ENCODE peak calls at places on chromosomes 3 and 15, in four cellular contexts. One of them, this sample, is unnamed.
A peak's percentile ranks its signal among the peaks of the same experiment; 100 is the strongest.

GRCh38 chr15:59539799-59540198 is 71.8 kb upstream of the GCNT3 start:
- DNase-seq in Daoy: peak; percentile 28
- DNase-seq in MM.1S: no peak
- DNase-seq in AG04449: no peak
- DNase-seq in this sample: no peak

GRCh38 chr15:36371509-36371908 is 207.9 kb upstream of the CDIN1 start:
- DNase-seq in MM.1S: no peak
- DNase-seq in AG04449: no peak
- DNase-seq in Daoy: no peak
- DNase-seq in this sample: peak; percentile 37

GRCh38 chr15:25185156-25185710 is 230.4 kb downstream of the SNRPN start:
- DNase-seq in Daoy: no peak
- DNase-seq in AG04449: no peak
- DNase-seq in MM.1S: no peak
- DNase-seq in this sample: no peak

GRCh38 chr3:50161320-50161719 is 6.2 kb downstream of the SEMA3F start:
- DNase-seq in Daoy: no peak
- DNase-seq in MM.1S: no peak
- DNase-seq in AG04449: no peak
- DNase-seq in this sample: no peak

GRCh38 chr3:53196575-53197407 is 35.8 kb downstream of the PRKCD start:
- DNase-seq in Daoy: peak; percentile 45
- DNase-seq in MM.1S: peak; percentile 93
- DNase-seq in AG04449: no peak
- DNase-seq in this sample: peak; percentile 23

GRCh38 chr15:99504823-99505551 is 60.8 kb upstream of the MEF2A start:
- DNase-seq in Daoy: peak; percentile 40
- DNase-seq in MM.1S: no peak
- DNase-seq in AG04449: no peak
- DNase-seq in this sample: no peak

GRCh38 chr3:155778441-155778840 is 27.6 kb downstream of the C3orf33 start:
- DNase-seq in MM.1S: no peak
- DNase-seq in Daoy: no peak
- DNase-seq in AG04449: no peak
- DNase-seq in this sample: no peak

GRCh38 chr15:45429974-45430792 is 51.8 kb upstream of the GATM start:
- DNase-seq in MM.1S: peak; percentile 70
- DNase-seq in Daoy: peak; percentile 71
- DNase-seq in AG04449: no peak
- DNase-seq in this sample: peak; percentile 53

GRCh38 chr3:182382112-182382857 is 411.0 kb upstream of the ATP11B start:
- DNase-seq in AG04449: no peak
- DNase-seq in MM.1S: peak; percentile 92
- DNase-seq in Daoy: no peak
- DNase-seq in this sample: no peak

GRCh38 chr3:173893066-173893465 is 495.5 kb downstream of the NLGN1 start:
- DNase-seq in MM.1S: no peak
- DNase-seq in Daoy: peak; percentile 85
- DNase-seq in AG04449: no peak
- DNase-seq in this sample: peak; percentile 87

GRCh38 chr3:71392277-71392676 is 191.3 kb downstream of the FOXP1 start:
- DNase-seq in AG04449: no peak
- DNase-seq in MM.1S: peak; percentile 78
- DNase-seq in Daoy: no peak
- DNase-seq in this sample: no peak

GRCh38 chr15:97989330-97989729 is 28.8 kb downstream of the ARRDC4 start:
- DNase-seq in AG04449: no peak
- DNase-seq in Daoy: no peak
- DNase-seq in MM.1S: no peak
- DNase-seq in this sample: no peak

GRCh38 chr3:62559831-62560445 is 186.6 kb upstream of the FEZF2 start:
- DNase-seq in AG04449: no peak
- DNase-seq in MM.1S: no peak
- DNase-seq in Daoy: peak; percentile 13
- DNase-seq in this sample: no peak

GRCh38 chr15:89356634-89357298 is 22.1 kb upstream of the POLG start:
- DNase-seq in Daoy: no peak
- DNase-seq in MM.1S: peak; percentile 25
- DNase-seq in AG04449: no peak
- DNase-seq in this sample: peak; percentile 7

GRCh38 chr15:101657968-101658784 is 6.0 kb upstream of the TM2D3 start:
- DNase-seq in AG04449: no peak
- DNase-seq in MM.1S: no peak
- DNase-seq in Daoy: no peak
- DNase-seq in this sample: no peak

GRCh38 chr3:16897254-16897926 is 12.6 kb downstream of the PLCL2 start:
- DNase-seq in AG04449: no peak
- DNase-seq in Daoy: no peak
- DNase-seq in MM.1S: no peak
- DNase-seq in this sample: no peak

GRCh38 chr3:113496924-113497323 is 18.0 kb downstream of the SPICE1 start:
- DNase-seq in Daoy: peak; percentile 5
- DNase-seq in AG04449: no peak
- DNase-seq in MM.1S: no peak
- DNase-seq in this sample: no peak

GRCh38 chr3:69079269-69080159 is 651 bp downstream of the UBA3 start:
- DNase-seq in Daoy: peak; percentile 8
- DNase-seq in MM.1S: no peak
- DNase-seq in AG04449: no peak
- DNase-seq in this sample: no peak

GRCh38 chr3:166211451-166211850 is 374.2 kb upstream of the BCHE start:
- DNase-seq in MM.1S: no peak
- DNase-seq in Daoy: no peak
- DNase-seq in AG04449: no peak
- DNase-seq in this sample: no peak

GRCh38 chr15:60871731-60872130 is 357.4 kb downstream of the RORA start:
- DNase-seq in Daoy: no peak
- DNase-seq in MM.1S: no peak
- DNase-seq in AG04449: peak; percentile 59
- DNase-seq in this sample: no peak

GRCh38 chr3:62665627-62666433 is 209.4 kb downstream of the CADPS start:
- DNase-seq in AG04449: no peak
- DNase-seq in Daoy: peak; percentile 65
- DNase-seq in MM.1S: peak; percentile 84
- DNase-seq in this sample: no peak

GRCh38 chr3:44920081-44920480 is 45.7 kb downstream of the TGM4 start:
- DNase-seq in Daoy: no peak
- DNase-seq in MM.1S: no peak
- DNase-seq in AG04449: no peak
- DNase-seq in this sample: no peak

GRCh38 chr15:58854598-58854997 is 78.9 kb downstream of the SLTM start:
- DNase-seq in AG04449: no peak
- DNase-seq in MM.1S: no peak
- DNase-seq in Daoy: no peak
- DNase-seq in this sample: no peak

This sample was measured in RCC 7860.